ENCODE peak calls at places on chromosome 4, in eight cellular contexts. One of them, this sample, is unnamed.

GRCh38 chr4:52201705-52202104 is 150.6 kb downstream of the SPATA18 start:
- DNase-seq in spleen: no peak
- DNase-seq in sigmoid colon: no peak
- DNase-seq in HCT116: no peak
- DNase-seq in esophagus muscularis mucosa: no peak
- DNase-seq in breast epithelium: no peak
- DNase-seq in endothelial cell of umbilical vein: no peak
- DNase-seq in stomach: no peak
- DNase-seq in this sample: no peak

GRCh38 chr4:55609393-55609821 is 17.4 kb upstream of the PDCL2 start:
- DNase-seq in sigmoid colon: no peak
- DNase-seq in esophagus muscularis mucosa: no peak
- DNase-seq in HCT116: no peak
- DNase-seq in spleen: no peak
- DNase-seq in endothelial cell of umbilical vein: no peak
- DNase-seq in stomach: no peak
- DNase-seq in breast epithelium: no peak
- DNase-seq in this sample: no peak

GRCh38 chr4:169398294-169398693 is 127.5 kb upstream of the SH3RF1 start:
- DNase-seq in endothelial cell of umbilical vein: peak; percentile 90
- DNase-seq in HCT116: no peak
- DNase-seq in esophagus muscularis mucosa: no peak
- DNase-seq in spleen: no peak
- DNase-seq in breast epithelium: no peak
- DNase-seq in stomach: no peak
- DNase-seq in sigmoid colon: no peak
- DNase-seq in this sample: no peak

GRCh38 chr4:119832731-119833233 is 204.2 kb upstream of the PDE5A start:
- DNase-seq in HCT116: no peak
- DNase-seq in endothelial cell of umbilical vein: no peak
- DNase-seq in esophagus muscularis mucosa: no peak
- DNase-seq in breast epithelium: no peak
- DNase-seq in sigmoid colon: no peak
- DNase-seq in spleen: no peak
- DNase-seq in stomach: no peak
- DNase-seq in this sample: no peak

GRCh38 chr4:151202851-151203455 is 74.0 kb upstream of the PRSS48 start:
- DNase-seq in breast epithelium: no peak
- DNase-seq in stomach: no peak
- DNase-seq in spleen: no peak
- DNase-seq in HCT116: no peak
- DNase-seq in esophagus muscularis mucosa: peak; percentile 70
- DNase-seq in sigmoid colon: no peak
- DNase-seq in endothelial cell of umbilical vein: peak; percentile 39
- DNase-seq in this sample: no peak

GRCh38 chr4:85787133-85787532 is 312.2 kb downstream of the ARHGAP24 start:
- DNase-seq in spleen: no peak
- DNase-seq in endothelial cell of umbilical vein: peak; percentile 81
- DNase-seq in HCT116: no peak
- DNase-seq in esophagus muscularis mucosa: no peak
- DNase-seq in sigmoid colon: no peak
- DNase-seq in stomach: no peak
- DNase-seq in breast epithelium: no peak
- DNase-seq in this sample: no peak

GRCh38 chr4:108272566-108272965 is 103.8 kb upstream of the LEF1 start:
- DNase-seq in sigmoid colon: no peak
- DNase-seq in breast epithelium: no peak
- DNase-seq in spleen: no peak
- DNase-seq in HCT116: no peak
- DNase-seq in stomach: no peak
- DNase-seq in esophagus muscularis mucosa: no peak
- DNase-seq in endothelial cell of umbilical vein: no peak
- DNase-seq in this sample: no peak

GRCh38 chr4:122632396-122633143 is 11.7 kb upstream of the IL21 start:
- DNase-seq in spleen: no peak
- DNase-seq in breast epithelium: no peak
- DNase-seq in stomach: no peak
- DNase-seq in endothelial cell of umbilical vein: no peak
- DNase-seq in sigmoid colon: no peak
- DNase-seq in esophagus muscularis mucosa: no peak
- DNase-seq in HCT116: no peak
- DNase-seq in this sample: no peak

GRCh38 chr4:57109847-57110634 is at the start of gene IGFBP7:
- DNase-seq in stomach: peak; percentile 58
- DNase-seq in spleen: peak; percentile 86
- DNase-seq in breast epithelium: no peak
- DNase-seq in endothelial cell of umbilical vein: peak; percentile 66
- DNase-seq in HCT116: no peak
- DNase-seq in esophagus muscularis mucosa: no peak
- DNase-seq in sigmoid colon: peak; percentile 83
- DNase-seq in this sample: no peak

GRCh38 chr4:57114973-57115372 is 4.8 kb upstream of the IGFBP7 start:
- DNase-seq in HCT116: no peak
- DNase-seq in endothelial cell of umbilical vein: peak; percentile 43
- DNase-seq in esophagus muscularis mucosa: no peak
- DNase-seq in spleen: no peak
- DNase-seq in sigmoid colon: no peak
- DNase-seq in stomach: no peak
- DNase-seq in breast epithelium: no peak
- DNase-seq in this sample: no peak

GRCh38 chr4:57109530-57109846 is 697 bp downstream of the IGFBP7 start:
- DNase-seq in stomach: no peak
- DNase-seq in endothelial cell of umbilical vein: no peak
- DNase-seq in spleen: no peak
- DNase-seq in esophagus muscularis mucosa: no peak
- DNase-seq in sigmoid colon: no peak
- DNase-seq in breast epithelium: no peak
- DNase-seq in HCT116: no peak
- DNase-seq in this sample: no peak

GRCh38 chr4:57113870-57114269 is 3.7 kb upstream of the IGFBP7 start:
- DNase-seq in HCT116: no peak
- DNase-seq in sigmoid colon: no peak
- DNase-seq in esophagus muscularis mucosa: no peak
- DNase-seq in stomach: no peak
- DNase-seq in spleen: no peak
- DNase-seq in breast epithelium: no peak
- DNase-seq in endothelial cell of umbilical vein: no peak
- DNase-seq in this sample: no peak

DNA sequence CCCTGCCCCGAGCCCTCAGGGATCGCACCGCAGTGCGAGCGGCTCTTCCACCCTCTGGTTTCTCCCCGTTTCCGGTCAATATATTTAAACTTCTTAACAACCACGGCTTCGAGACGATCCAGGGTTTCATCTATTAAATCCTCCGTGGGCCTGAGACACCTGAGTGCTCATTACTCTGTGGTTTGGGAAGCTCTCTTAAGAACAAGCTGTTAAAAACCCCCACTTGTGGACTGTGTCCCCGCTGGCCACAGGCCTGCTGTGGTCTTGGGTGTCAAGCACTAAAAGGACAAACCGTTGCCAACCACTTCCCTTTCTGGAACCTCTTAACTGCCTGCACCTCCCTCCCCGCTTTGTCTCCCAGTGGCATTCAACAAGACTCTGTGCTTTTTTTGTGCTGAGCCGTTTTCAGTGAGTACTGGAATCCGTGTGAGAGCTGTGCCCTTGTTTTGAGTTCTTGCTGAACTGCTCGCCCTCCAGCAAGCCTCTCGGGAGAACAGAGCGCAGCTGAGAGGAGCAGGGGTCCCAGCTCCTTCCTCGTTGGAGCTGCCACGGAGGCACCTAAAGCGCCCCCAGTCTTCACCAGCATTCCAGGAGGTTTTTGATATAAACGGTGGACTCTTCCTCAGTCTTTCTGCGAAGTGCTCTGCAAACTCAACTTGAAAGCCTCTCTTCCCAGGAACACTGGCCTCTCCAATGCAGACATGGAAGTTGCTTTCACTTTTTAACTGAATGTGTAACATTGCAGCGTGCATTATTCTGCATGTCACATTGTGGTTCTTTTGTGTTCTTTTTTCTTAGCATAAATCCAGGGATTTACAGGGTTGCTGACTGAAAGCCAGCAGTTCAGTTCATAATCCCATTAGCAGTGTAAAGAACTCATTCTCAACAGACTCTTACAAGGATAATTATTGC is 706 bp upstream of the IGFBP7 start:
- DNase-seq in esophagus muscularis mucosa: peak; percentile 93
- DNase-seq in HCT116: no peak
- DNase-seq in stomach: peak; percentile 30
- DNase-seq in endothelial cell of umbilical vein: peak; percentile 82
- DNase-seq in sigmoid colon: peak; percentile 82
- DNase-seq in breast epithelium: no peak
- DNase-seq in spleen: peak; percentile 79
- DNase-seq in this sample: no peak
- TF ChIP-seq POLR2A in esophagus muscularis mucosa: no peak
- TF ChIP-seq POLR2A in HCT116: no peak
- TF ChIP-seq POLR2A in stomach: no peak
- TF ChIP-seq POLR2A in endothelial cell of umbilical vein: no peak
- TF ChIP-seq POLR2A in sigmoid colon: peak; percentile 60
- TF ChIP-seq POLR2A in breast epithelium: no peak
- TF ChIP-seq POLR2A in spleen: no peak
- TF ChIP-seq POLR2A in this sample: no peak

GRCh38 chr4:106056914-106057313 is 161.6 kb downstream of the NPNT start:
- DNase-seq in endothelial cell of umbilical vein: no peak
- DNase-seq in spleen: no peak
- DNase-seq in sigmoid colon: no peak
- DNase-seq in stomach: no peak
- DNase-seq in breast epithelium: no peak
- DNase-seq in esophagus muscularis mucosa: no peak
- DNase-seq in HCT116: no peak
- DNase-seq in this sample: no peak

GRCh38 chr4:106058919-106059318 is 163.6 kb downstream of the NPNT start:
- DNase-seq in esophagus muscularis mucosa: no peak
- DNase-seq in endothelial cell of umbilical vein: no peak
- DNase-seq in breast epithelium: no peak
- DNase-seq in sigmoid colon: no peak
- DNase-seq in spleen: no peak
- DNase-seq in HCT116: no peak
- DNase-seq in stomach: no peak
- DNase-seq in this sample: no peak

GRCh38 chr4:106063009-106063408 is 167.7 kb downstream of the NPNT start:
- DNase-seq in HCT116: no peak
- DNase-seq in spleen: no peak
- DNase-seq in breast epithelium: no peak
- DNase-seq in esophagus muscularis mucosa: no peak
- DNase-seq in sigmoid colon: no peak
- DNase-seq in stomach: no peak
- DNase-seq in endothelial cell of umbilical vein: peak; percentile 36
- DNase-seq in this sample: no peak

GRCh38 chr4:106065018-106065417 is 169.7 kb downstream of the NPNT start:
- DNase-seq in esophagus muscularis mucosa: no peak
- DNase-seq in breast epithelium: no peak
- DNase-seq in spleen: no peak
- DNase-seq in stomach: no peak
- DNase-seq in sigmoid colon: no peak
- DNase-seq in endothelial cell of umbilical vein: no peak
- DNase-seq in HCT116: no peak
- DNase-seq in this sample: no peak

DNA sequence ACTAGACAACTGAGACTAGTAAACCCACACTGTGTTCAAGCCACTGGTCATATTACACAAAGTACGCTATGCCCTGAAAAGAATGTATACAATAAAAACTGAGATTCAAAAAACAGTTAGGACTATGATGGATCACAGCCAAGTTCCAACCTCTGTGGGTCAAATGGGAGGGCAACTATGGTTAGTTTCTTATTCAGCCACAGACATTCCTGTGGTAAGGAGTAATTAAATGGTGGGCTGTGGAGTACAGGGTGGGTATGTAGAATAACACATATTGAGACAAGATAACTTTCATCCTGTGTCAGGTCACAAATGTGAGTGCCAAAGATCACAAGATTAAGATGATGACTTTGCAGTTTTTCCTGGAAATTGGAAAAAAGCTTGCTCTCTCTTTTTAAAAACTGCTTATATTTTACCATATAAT is 167.2 kb downstream of the NPNT start:
- DNase-seq in breast epithelium: no peak
- DNase-seq in sigmoid colon: no peak
- DNase-seq in endothelial cell of umbilical vein: peak; percentile 82
- DNase-seq in stomach: no peak
- DNase-seq in spleen: no peak
- DNase-seq in HCT116: no peak
- DNase-seq in esophagus muscularis mucosa: no peak
- DNase-seq in this sample: no peak
- TF ChIP-seq POLR2AphosphoS5 in breast epithelium: no peak
- TF ChIP-seq POLR2AphosphoS5 in sigmoid colon: no peak
- TF ChIP-seq POLR2AphosphoS5 in endothelial cell of umbilical vein: peak; percentile 92
- TF ChIP-seq POLR2AphosphoS5 in stomach: no peak
- TF ChIP-seq POLR2AphosphoS5 in spleen: no peak
- TF ChIP-seq POLR2AphosphoS5 in HCT116: no peak
- TF ChIP-seq POLR2AphosphoS5 in esophagus muscularis mucosa: no peak
- TF ChIP-seq POLR2AphosphoS5 in this sample: no peak

GRCh38 chr4:67584496-67584895 is 26.0 kb downstream of the STAP1 start:
- DNase-seq in HCT116: no peak
- DNase-seq in sigmoid colon: no peak
- DNase-seq in endothelial cell of umbilical vein: no peak
- DNase-seq in esophagus muscularis mucosa: no peak
- DNase-seq in stomach: no peak
- DNase-seq in breast epithelium: no peak
- DNase-seq in spleen: no peak
- DNase-seq in this sample: no peak

GRCh38 chr4:67576538-67576937 is 18.0 kb downstream of the STAP1 start:
- DNase-seq in breast epithelium: no peak
- DNase-seq in endothelial cell of umbilical vein: no peak
- DNase-seq in spleen: no peak
- DNase-seq in stomach: no peak
- DNase-seq in sigmoid colon: no peak
- DNase-seq in HCT116: no peak
- DNase-seq in esophagus muscularis mucosa: no peak
- DNase-seq in this sample: no peak

GRCh38 chr4:67580577-67580976 is 22.1 kb downstream of the STAP1 start:
- DNase-seq in breast epithelium: no peak
- DNase-seq in sigmoid colon: no peak
- DNase-seq in HCT116: no peak
- DNase-seq in spleen: no peak
- DNase-seq in stomach: no peak
- DNase-seq in esophagus muscularis mucosa: no peak
- DNase-seq in endothelial cell of umbilical vein: no peak
- DNase-seq in this sample: no peak

GRCh38 chr4:67581913-67582312 is 23.4 kb downstream of the STAP1 start:
- DNase-seq in stomach: no peak
- DNase-seq in endothelial cell of umbilical vein: no peak
- DNase-seq in HCT116: no peak
- DNase-seq in spleen: no peak
- DNase-seq in esophagus muscularis mucosa: no peak
- DNase-seq in breast epithelium: no peak
- DNase-seq in sigmoid colon: no peak
- DNase-seq in this sample: no peak

DNA sequence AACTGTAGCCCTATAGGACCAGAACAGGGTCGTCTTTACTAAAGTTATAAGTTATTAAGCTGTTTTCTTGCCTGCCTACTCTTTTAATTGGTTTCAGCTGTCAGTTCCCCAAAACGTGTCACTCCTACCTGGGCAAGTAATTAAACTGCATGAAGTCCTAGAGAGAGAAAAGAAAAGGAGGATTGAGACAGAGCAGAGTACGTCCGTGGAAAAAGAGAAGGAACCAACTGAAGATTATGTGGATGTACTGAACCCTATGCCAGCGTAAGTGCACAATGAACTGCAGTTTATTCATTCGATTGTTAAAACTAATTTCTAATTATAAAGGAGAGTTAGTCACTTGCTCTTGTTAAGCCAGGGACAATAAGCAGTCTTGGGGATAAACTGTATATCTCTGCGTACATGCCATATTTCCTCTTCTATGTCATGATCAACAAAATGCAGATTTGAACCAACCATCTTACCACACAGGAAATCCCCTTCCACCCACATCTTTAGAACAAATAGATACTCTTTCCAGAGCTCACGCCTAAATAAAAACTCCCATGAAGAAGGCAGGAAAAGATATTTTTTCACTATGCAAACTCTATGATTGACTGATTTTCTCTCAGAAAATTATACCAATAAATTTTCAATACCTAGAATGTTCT is 22.8 kb downstream of the STAP1 start:
- DNase-seq in spleen: no peak
- DNase-seq in stomach: no peak
- DNase-seq in breast epithelium: no peak
- DNase-seq in HCT116: no peak
- DNase-seq in sigmoid colon: no peak
- DNase-seq in endothelial cell of umbilical vein: no peak
- DNase-seq in esophagus muscularis mucosa: no peak
- DNase-seq in this sample: no peak
- H3K4me3 ChIP-seq in spleen: no peak overlapping the region
- H3K4me3 ChIP-seq in stomach: no peak overlapping the region
- H3K4me3 ChIP-seq in breast epithelium: no peak overlapping the region
- H3K4me3 ChIP-seq in HCT116: no peak overlapping the region
- H3K4me3 ChIP-seq in sigmoid colon: no peak overlapping the region
- H3K4me3 ChIP-seq in endothelial cell of umbilical vein: no peak overlapping the region
- H3K4me3 ChIP-seq in esophagus muscularis mucosa: no peak overlapping the region
- H3K4me3 ChIP-seq in this sample: no peak overlapping the region

GRCh38 chr4:3386486-3386885 is 55.3 kb upstream of the HGFAC start:
- DNase-seq in spleen: no peak
- DNase-seq in HCT116: no peak
- DNase-seq in sigmoid colon: peak; percentile 26
- DNase-seq in endothelial cell of umbilical vein: no peak
- DNase-seq in esophagus muscularis mucosa: no peak
- DNase-seq in breast epithelium: no peak
- DNase-seq in stomach: no peak
- DNase-seq in this sample: no peak

GRCh38 chr4:3384391-3384770 is 57.4 kb upstream of the HGFAC start:
- DNase-seq in spleen: no peak
- DNase-seq in HCT116: no peak
- DNase-seq in esophagus muscularis mucosa: no peak
- DNase-seq in breast epithelium: no peak
- DNase-seq in sigmoid colon: no peak
- DNase-seq in stomach: no peak
- DNase-seq in endothelial cell of umbilical vein: no peak
- DNase-seq in this sample: no peak

GRCh38 chr4:3387154-3387942 is 54.4 kb upstream of the HGFAC start:
- DNase-seq in breast epithelium: no peak
- DNase-seq in sigmoid colon: peak; percentile 61
- DNase-seq in esophagus muscularis mucosa: no peak
- DNase-seq in stomach: no peak
- DNase-seq in HCT116: no peak
- DNase-seq in endothelial cell of umbilical vein: no peak
- DNase-seq in spleen: peak; percentile 69
- DNase-seq in this sample: no peak

GRCh38 chr4:3384771-3385701 is 56.7 kb upstream of the HGFAC start:
- DNase-seq in stomach: no peak
- DNase-seq in spleen: peak; percentile 87
- DNase-seq in HCT116: no peak
- DNase-seq in sigmoid colon: peak; percentile 75
- DNase-seq in esophagus muscularis mucosa: no peak
- DNase-seq in breast epithelium: no peak
- DNase-seq in endothelial cell of umbilical vein: peak; percentile 42
- DNase-seq in this sample: no peak

GRCh38 chr4:3385719-3386440 is 55.9 kb upstream of the HGFAC start:
- DNase-seq in stomach: no peak
- DNase-seq in HCT116: no peak
- DNase-seq in endothelial cell of umbilical vein: no peak
- DNase-seq in sigmoid colon: peak; percentile 48
- DNase-seq in esophagus muscularis mucosa: no peak
- DNase-seq in breast epithelium: no peak
- DNase-seq in spleen: peak; percentile 76
- DNase-seq in this sample: no peak
- TF ChIP-seq POLR2A in stomach: no peak
- TF ChIP-seq POLR2A in HCT116: no peak
- TF ChIP-seq POLR2A in endothelial cell of umbilical vein: no peak
- TF ChIP-seq POLR2A in sigmoid colon: no peak
- TF ChIP-seq POLR2A in esophagus muscularis mucosa: no peak
- TF ChIP-seq POLR2A in breast epithelium: no peak
- TF ChIP-seq POLR2A in spleen: no peak
- TF ChIP-seq POLR2A in this sample: no peak

This sample was measured in suprapubic skin.